ENCODE peak calls at places on chromosomes 1 and 21, in six cellular contexts. One of them, this sample, is unnamed.

GRCh38 chr1:91844862-91845528 is 41.0 kb downstream of the TGFBR3 start:
- DNase-seq in Calu3: no peak
- DNase-seq in stimulated activated CD8-positive, alpha-beta memory T cell treated with anti-CD3 and anti-CD28 coated beads, Interleukin-15, amount 100 ng/mL, for 48 hours: no peak
- DNase-seq in NCI-H1092 treated with DMSO at 0.1 percent for 48 hours: no peak
- DNase-seq in tibial artery: peak
- DNase-seq in hypothalamus: no peak
- DNase-seq in this sample: peak

GRCh38 chr1:193301746-193302145 is 115.3 kb upstream of the B3GALT2 start:
- DNase-seq in Calu3: no peak
- DNase-seq in stimulated activated CD8-positive, alpha-beta memory T cell treated with anti-CD3 and anti-CD28 coated beads, Interleukin-15, amount 100 ng/mL, for 48 hours: no peak
- DNase-seq in NCI-H1092 treated with DMSO at 0.1 percent for 48 hours: no peak
- DNase-seq in tibial artery: no peak
- DNase-seq in hypothalamus: no peak
- DNase-seq in this sample: no peak

GRCh38 chr1:17232759-17233661 is 15.9 kb upstream of the PADI3 start:
- DNase-seq in Calu3: peak
- DNase-seq in stimulated activated CD8-positive, alpha-beta memory T cell treated with anti-CD3 and anti-CD28 coated beads, Interleukin-15, amount 100 ng/mL, for 48 hours: no peak
- DNase-seq in NCI-H1092 treated with DMSO at 0.1 percent for 48 hours: no peak
- DNase-seq in tibial artery: no peak
- DNase-seq in hypothalamus: no peak
- DNase-seq in this sample: no peak

GRCh38 chr21:43290529-43291346 is 121.9 kb downstream of the CRYAA start:
- DNase-seq in Calu3: no peak
- DNase-seq in stimulated activated CD8-positive, alpha-beta memory T cell treated with anti-CD3 and anti-CD28 coated beads, Interleukin-15, amount 100 ng/mL, for 48 hours: no peak
- DNase-seq in NCI-H1092 treated with DMSO at 0.1 percent for 48 hours: peak
- DNase-seq in tibial artery: no peak
- DNase-seq in hypothalamus: no peak
- DNase-seq in this sample: no peak

GRCh38 chr1:89525169-89525855 is 683 bp downstream of the LRRC8B start:
- DNase-seq in Calu3: peak
- DNase-seq in stimulated activated CD8-positive, alpha-beta memory T cell treated with anti-CD3 and anti-CD28 coated beads, Interleukin-15, amount 100 ng/mL, for 48 hours: no peak
- DNase-seq in NCI-H1092 treated with DMSO at 0.1 percent for 48 hours: peak
- DNase-seq in tibial artery: peak
- DNase-seq in hypothalamus: peak
- DNase-seq in this sample: peak

GRCh38 chr1:167136191-167136614 is 42.3 kb downstream of the STYXL2 start:
- DNase-seq in Calu3: peak
- DNase-seq in stimulated activated CD8-positive, alpha-beta memory T cell treated with anti-CD3 and anti-CD28 coated beads, Interleukin-15, amount 100 ng/mL, for 48 hours: no peak
- DNase-seq in NCI-H1092 treated with DMSO at 0.1 percent for 48 hours: no peak
- DNase-seq in tibial artery: no peak
- DNase-seq in hypothalamus: no peak
- DNase-seq in this sample: no peak

GRCh38 chr1:216119600-216119999 is 303.6 kb downstream of the USH2A start:
- DNase-seq in Calu3: peak
- DNase-seq in stimulated activated CD8-positive, alpha-beta memory T cell treated with anti-CD3 and anti-CD28 coated beads, Interleukin-15, amount 100 ng/mL, for 48 hours: no peak
- DNase-seq in NCI-H1092 treated with DMSO at 0.1 percent for 48 hours: peak
- DNase-seq in tibial artery: no peak
- DNase-seq in hypothalamus: no peak
- DNase-seq in this sample: no peak

GRCh38 chr1:45337630-45338320 is 2.2 kb upstream of the TOE1 start:
- DNase-seq in Calu3: no peak
- DNase-seq in stimulated activated CD8-positive, alpha-beta memory T cell treated with anti-CD3 and anti-CD28 coated beads, Interleukin-15, amount 100 ng/mL, for 48 hours: no peak
- DNase-seq in NCI-H1092 treated with DMSO at 0.1 percent for 48 hours: no peak
- DNase-seq in tibial artery: no peak
- DNase-seq in hypothalamus: no peak
- DNase-seq in this sample: no peak

GRCh38 chr1:202649553-202650392 is 60.5 kb downstream of the SYT2 start:
- DNase-seq in Calu3: no peak
- DNase-seq in stimulated activated CD8-positive, alpha-beta memory T cell treated with anti-CD3 and anti-CD28 coated beads, Interleukin-15, amount 100 ng/mL, for 48 hours: no peak
- DNase-seq in NCI-H1092 treated with DMSO at 0.1 percent for 48 hours: no peak
- DNase-seq in tibial artery: no peak
- DNase-seq in hypothalamus: no peak
- DNase-seq in this sample: no peak

GRCh38 chr1:39047374-39048229 is 21.5 kb downstream of the NDUFS5 start:
- DNase-seq in Calu3: no peak
- DNase-seq in stimulated activated CD8-positive, alpha-beta memory T cell treated with anti-CD3 and anti-CD28 coated beads, Interleukin-15, amount 100 ng/mL, for 48 hours: no peak
- DNase-seq in NCI-H1092 treated with DMSO at 0.1 percent for 48 hours: no peak
- DNase-seq in tibial artery: peak
- DNase-seq in hypothalamus: no peak
- DNase-seq in this sample: peak

This sample was measured in coronary artery.